ENCODE peak calls at places on chromosomes 11 and 22, in ten cellular contexts. A, C, V, T, O, X, P, R, Q and J are unnamed samples.

GRCh38 chr11:8267831-8268529 is 4.3 kb upstream of the LMO1 start:
- DNase-seq in X (peak), Q (no peak), A (peak), T (no peak), R (peak), P (peak), O (peak), V (no peak), C (peak), J (no peak)

GRCh38 chr11:109864161-109864661 is 229.0 kb upstream of the ZC3H12C start:
- DNase-seq in P (no peak), R (peak), X (no peak), V (no peak), O (no peak), Q (no peak), T (no peak), C (no peak), A (no peak), J (peak)

GRCh38 chr22:37457093-37457893 is 28.9 kb downstream of the MFNG start:
- DNase-seq in T (peak), O (peak), C (peak), R (peak), Q (peak), A (peak), X (peak), P (peak), V (no peak), J (peak)

GRCh38 chr11:66950113-66950535 is 8.1 kb downstream of the PC start:
- DNase-seq in A (peak), T (no peak), Q (peak), R (peak), X (peak), C (peak), V (no peak), O (peak), P (peak), J (peak)

GRCh38 chr11:118412921-118413320 is 11.5 kb downstream of the ATP5MG start:
- DNase-seq in C (no peak), V (no peak), P (no peak), Q (no peak), R (no peak), T (no peak), A (no peak), X (no peak), O (no peak), J (no peak)

GRCh38 chr22:25839755-25840154 is 97.8 kb downstream of the MYO18B start:
- DNase-seq in Q (no peak), P (no peak), T (no peak), O (no peak), X (no peak), C (no peak), V (no peak), R (no peak), A (no peak), J (no peak)

GRCh38 chr22:20000246-20001081 is 16.2 kb downstream of the ARVCF start:
- DNase-seq in C (no peak), T (peak), X (no peak), R (no peak), Q (no peak), V (no peak), P (no peak), O (no peak), A (no peak), J (no peak)

GRCh38 chr11:2781413-2782274 is 81.8 kb upstream of the KCNQ1OT1 start:
- DNase-seq in T (peak), X (no peak), V (no peak), P (no peak), R (no peak), O (no peak), A (no peak), C (no peak), Q (no peak), J (no peak)

GRCh38 chr11:2929511-2929879 is 275 bp upstream of the PHLDA2 start:
- DNase-seq in V (no peak), O (no peak), X (no peak), A (peak), R (peak), C (peak), P (no peak), T (no peak), Q (peak), J (peak)

GRCh38 chr22:19776433-19777031 is 16.0 kb downstream of the TBX1 start:
- DNase-seq in R (no peak), P (no peak), V (no peak), X (no peak), O (no peak), Q (no peak), T (no peak), A (peak), C (no peak), J (no peak)

GRCh38 chr22:19576460-19577421 is 52.5 kb upstream of the CLDN5 start:
- DNase-seq in T (no peak), P (no peak), R (peak), Q (no peak), A (peak), V (no peak), X (peak), C (peak), O (no peak), J (peak)

GRCh38 chr11:92596596-92597317 is 372.1 kb downstream of the FAT3 start:
- DNase-seq in C (peak), O (no peak), X (no peak), Q (no peak), P (no peak), A (no peak), T (no peak), R (no peak), V (no peak), J (peak)

GRCh38 chr11:10633261-10633660 is 60.3 kb downstream of the IRAG1 start:
- DNase-seq in X (no peak), C (no peak), V (no peak), P (no peak), T (no peak), Q (no peak), A (no peak), O (no peak), R (no peak), J (no peak)

GRCh38 chr11:66852466-66853241 is 4.2 kb upstream of the LRFN4 start:
- DNase-seq in X (no peak), Q (no peak), A (no peak), P (no peak), V (no peak), C (no peak), T (no peak), R (no peak), O (no peak), J (no peak)

GRCh38 chr22:49724030-49724892 is 103.4 kb downstream of the BRD1 start:
- DNase-seq in X (no peak), R (no peak), O (peak), T (no peak), A (no peak), Q (no peak), V (no peak), C (no peak), P (no peak), J (no peak)

GRCh38 chr11:65321828-65322495 is 7.3 kb downstream of the CDC42EP2 start:
- DNase-seq in P (no peak), R (peak), C (no peak), V (no peak), T (no peak), X (no peak), Q (no peak), A (peak), O (no peak), J (no peak)

GRCh38 chr11:104198576-104198975 is 34.6 kb upstream of the PDGFD start:
- DNase-seq in P (no peak), V (no peak), O (no peak), X (no peak), Q (no peak), C (no peak), R (no peak), T (no peak), A (peak), J (no peak)

GRCh38 chr11:69022268-69022667 is 9.2 kb upstream of the MRGPRF start:
- DNase-seq in A (no peak), P (no peak), C (no peak), Q (no peak), O (peak), X (no peak), R (no peak), V (no peak), T (no peak), J (no peak)

GRCh38 chr11:112553340-112553739 is 292.7 kb upstream of the PLET1 start:
- DNase-seq in P (no peak), T (no peak), Q (no peak), V (no peak), A (no peak), X (no peak), R (no peak), O (no peak), C (no peak), J (no peak)

GRCh38 chr11:1757861-1758610 is 5.7 kb downstream of the CTSD start:
- DNase-seq in T (no peak), C (no peak), O (no peak), P (no peak), V (no peak), X (no peak), R (no peak), A (no peak), Q (no peak), J (no peak)

GRCh38 chr11:78149646-78150045 is 10.2 kb upstream of the ALG8 start:
- DNase-seq in Q (peak), X (no peak), T (no peak), O (no peak), C (peak), V (peak), A (peak), R (no peak), P (no peak), J (peak)

GRCh38 chr11:127866109-127866508 is 721.2 kb downstream of the ETS1 start:
- DNase-seq in V (no peak), Q (no peak), O (no peak), C (no peak), P (no peak), T (no peak), A (peak), X (no peak), R (no peak), J (no peak)

GRCh38 chr11:118306556-118306955 is 2.0 kb downstream of the CD3E start:
- DNase-seq in O (no peak), X (no peak), C (no peak), V (no peak), A (no peak), P (no peak), T (no peak), R (no peak), Q (no peak), J (peak)

GRCh38 chr11:73195191-73196007 is 22.7 kb upstream of the P2RY2 start:
- DNase-seq in R (no peak), X (no peak), O (no peak), Q (peak), A (peak), C (no peak), V (no peak), T (no peak), P (no peak), J (peak)

GRCh38 chr22:50529416-50530279 is at the start of gene TYMP:
- DNase-seq in P (no peak), A (peak), X (no peak), V (no peak), T (no peak), C (peak), O (no peak), Q (no peak), R (no peak), J (no peak)

GRCh38 chr11:27241316-27242122 is 121.5 kb downstream of the CCDC34 start:
- DNase-seq in C (peak), V (no peak), R (no peak), T (no peak), A (peak), O (no peak), X (no peak), Q (peak), P (no peak), J (peak)

GRCh38 chr22:40666151-40666848 is 13.0 kb upstream of the MCHR1 start:
- DNase-seq in C (no peak), X (no peak), Q (no peak), P (no peak), A (peak), O (no peak), T (no peak), V (peak), R (no peak), J (peak)

GRCh38 chr22:38549106-38549884 is 20.7 kb downstream of the DMC1 start:
- DNase-seq in X (peak), T (no peak), C (no peak), Q (no peak), P (no peak), R (no peak), A (no peak), V (no peak), O (no peak), J (no peak)

GRCh38 chr22:46044718-46045458 is 67.9 kb upstream of the WNT7B start:
- DNase-seq in X (no peak), P (no peak), Q (no peak), V (no peak), O (no peak), T (no peak), R (peak), C (no peak), A (peak), J (peak)

GRCh38 chr11:46307369-46307768 is 29.9 kb downstream of the CREB3L1 start:
- DNase-seq in C (no peak), X (no peak), O (no peak), R (no peak), Q (no peak), V (no peak), A (no peak), T (no peak), P (no peak), J (no peak)

GRCh38 chr22:41951898-41952474 is at the start of gene SMIM45:
- DNase-seq in P (no peak), Q (no peak), V (no peak), O (peak), C (no peak), X (no peak), T (peak), A (no peak), R (no peak), J (no peak)